ENCODE peak calls at places on chromosomes 12 and 14, in six cellular contexts. J is H9, E is hepatocyte, R is uterus, B is WERI-Rb-1, D is heart left ventricle. Y is an unnamed sample.

GRCh38 chr14:74582910-74583581 is 29.0 kb downstream of the LTBP2 start:
- DNase-seq in J (no peak), E (no peak), R (no peak), B (no peak), D (peak; percentile 50), Y (no peak)

GRCh38 chr12:73486256-73486655 is 1051.4 kb upstream of the ATXN7L3B start:
- DNase-seq in J (no peak), E (no peak), R (no peak), B (no peak), D (no peak), Y (no peak)

GRCh38 chr12:80313184-80313583 is 130.9 kb upstream of the PTPRQ start:
- DNase-seq in J (no peak), E (no peak), R (no peak), B (no peak), D (no peak), Y (no peak)

GRCh38 chr12:23722655-23723054 is 226.8 kb downstream of the SOX5 start:
- DNase-seq in J (no peak), E (no peak), R (no peak), B (no peak), D (no peak), Y (no peak)

GRCh38 chr12:131330106-131330820 is 376.6 kb downstream of the ADGRD1 start:
- DNase-seq in J (no peak), E (no peak), R (no peak), B (no peak), D (no peak), Y (no peak)

GRCh38 chr14:74501691-74502090 is 8.1 kb downstream of the ISCA2 start:
- DNase-seq in J (no peak), E (no peak), R (no peak), B (no peak), D (no peak), Y (no peak)

GRCh38 chr12:47892819-47893218 is 12.0 kb downstream of the VDR start:
- DNase-seq in J (no peak), E (no peak), R (no peak), B (no peak), D (no peak), Y (no peak)

GRCh38 chr14:55936691-55937090 is 181.5 kb upstream of the PELI2 start:
- DNase-seq in J (peak; percentile 46), E (no peak), R (no peak), B (no peak), D (no peak), Y (no peak)

GRCh38 chr12:129772463-129773169 is 131.2 kb downstream of the TMEM132D start:
- DNase-seq in J (peak; percentile 70), E (peak; percentile 35), R (no peak), B (no peak), D (no peak), Y (no peak)

GRCh38 chr12:114512351-114512750 is 106.4 kb upstream of the TBX5 start:
- DNase-seq in J (no peak), E (no peak), R (no peak), B (no peak), D (no peak), Y (no peak)

GRCh38 chr12:101599771-101600486 is 5.2 kb downstream of the MYBPC1 start:
- DNase-seq in J (no peak), E (peak; percentile 30), R (no peak), B (no peak), D (no peak), Y (no peak)

GRCh38 chr12:100375023-100375737 is 18.3 kb downstream of the SLC17A8 start:
- DNase-seq in J (no peak), E (no peak), R (peak; percentile 28), B (no peak), D (peak; percentile 70), Y (no peak)

GRCh38 chr12:66960704-66961690 is 282.1 kb upstream of the GRIP1 start:
- DNase-seq in J (no peak), E (peak; percentile 19), R (no peak), B (no peak), D (no peak), Y (no peak)

GRCh38 chr14:63960926-63961567 is 108.2 kb downstream of the SYNE2 start:
- DNase-seq in J (no peak), E (no peak), R (no peak), B (no peak), D (no peak), Y (no peak)

GRCh38 chr12:24960222-24960855 is 11.4 kb upstream of the BCAT1 start:
- DNase-seq in J (peak; percentile 84), E (peak; percentile 50), R (no peak), B (peak; percentile 49), D (no peak), Y (no peak)

GRCh38 chr12:45303955-45304354 is 88.1 kb downstream of the ANO6 start:
- DNase-seq in J (no peak), E (no peak), R (no peak), B (no peak), D (no peak), Y (no peak)

GRCh38 chr12:1384910-1385309 is 209.5 kb downstream of the FBXL14 start:
- DNase-seq in J (no peak), E (no peak), R (no peak), B (no peak), D (no peak), Y (no peak)

DNA sequence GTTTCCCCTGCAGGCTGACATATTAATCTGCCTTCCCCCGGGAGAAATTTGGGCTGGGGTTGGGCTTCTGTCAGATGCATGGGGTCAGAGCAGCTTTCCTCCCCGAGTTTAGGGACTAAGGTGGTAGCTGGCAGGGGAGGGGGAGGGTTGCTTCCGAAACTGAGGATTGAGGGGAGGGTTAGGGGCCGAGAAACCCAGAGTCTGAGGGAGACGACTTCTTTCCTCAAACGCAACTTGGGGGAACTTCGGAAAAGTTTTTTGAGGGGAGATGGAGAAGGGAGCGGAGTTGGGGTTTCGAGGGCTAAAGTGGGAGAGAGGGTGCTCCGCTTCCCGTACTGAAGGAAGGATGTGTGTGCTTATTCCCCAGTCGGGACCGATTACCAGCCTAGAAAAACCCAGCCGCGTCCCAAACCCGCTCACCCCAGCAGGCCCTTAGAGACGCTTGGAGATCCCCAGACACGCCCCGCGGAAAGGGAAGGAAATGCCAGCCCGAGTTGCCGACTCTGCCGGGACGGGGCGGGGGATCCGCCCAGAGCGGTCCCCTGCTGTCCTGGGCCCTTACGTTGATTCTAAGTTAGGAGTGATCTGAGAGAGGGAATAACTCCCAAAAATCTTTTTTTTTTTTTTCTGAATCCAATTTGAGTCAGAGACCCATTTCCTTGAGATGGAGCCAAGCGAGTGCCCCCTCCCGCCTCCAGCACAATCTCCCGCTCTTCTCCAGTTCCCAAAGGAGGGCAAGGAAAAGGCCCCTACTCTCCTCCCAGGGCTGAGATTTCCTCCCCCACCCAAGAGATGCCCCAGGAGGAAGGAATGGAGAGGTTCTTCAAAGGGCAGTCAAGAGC is 61.9 kb downstream of the SMUG1 start:
- DNase-seq in J (peak; percentile 67), E (peak; percentile 62), R (peak; percentile 54), B (peak; percentile 74), D (peak; percentile 65), Y (no peak)
- H3K27ac ChIP-seq in J (no peak overlapping the region), E (peak overlapping the region; percentile 48), R (peak overlapping the region; percentile 70), B (peak overlapping the region; percentile 63), D (no peak overlapping the region), Y (no peak overlapping the region)

GRCh38 chr14:95895720-95896119 is 19.1 kb downstream of the TUNAR start:
- DNase-seq in J (peak; percentile 82), E (peak; percentile 56), R (no peak), B (peak; percentile 75), D (no peak), Y (no peak)

GRCh38 chr14:95891742-95892141 is 15.1 kb downstream of the TUNAR start:
- DNase-seq in J (no peak), E (no peak), R (no peak), B (no peak), D (no peak), Y (no peak)

GRCh38 chr14:95889236-95889979 is 12.8 kb downstream of the TUNAR start:
- DNase-seq in J (no peak), E (no peak), R (no peak), B (no peak), D (no peak), Y (no peak)

GRCh38 chr14:95896628-95897027 is 20.0 kb downstream of the TUNAR start:
- DNase-seq in J (no peak), E (no peak), R (no peak), B (no peak), D (no peak), Y (no peak)

DNA sequence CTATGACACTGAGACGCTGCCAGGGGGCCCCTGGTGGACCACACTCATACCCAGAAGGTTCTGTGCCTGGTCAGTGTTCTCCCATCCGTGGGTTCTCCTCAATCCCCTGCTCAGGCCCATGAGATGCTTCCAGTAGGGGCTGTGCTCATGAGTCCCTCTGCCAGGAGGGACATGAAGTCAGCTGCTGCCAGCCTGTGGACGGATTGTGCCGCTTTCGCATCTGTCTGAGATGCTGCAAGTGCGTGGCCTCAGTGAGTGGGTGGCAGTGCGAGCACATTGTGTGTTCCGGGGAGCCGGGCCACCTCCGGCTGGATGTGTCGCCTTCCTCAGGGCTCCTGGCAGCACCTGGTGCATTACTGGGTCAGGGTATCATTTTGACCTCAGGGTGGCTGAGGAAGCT is 15.5 kb downstream of the TUNAR start:
- DNase-seq in J (no peak), E (no peak), R (no peak), B (no peak), D (no peak), Y (no peak)
- H3K27ac ChIP-seq in J (no peak overlapping the region), E (no peak overlapping the region), R (no peak overlapping the region), B (no peak overlapping the region), D (no peak overlapping the region), Y (no peak overlapping the region)

GRCh38 chr14:103395245-103395644 is 10.0 kb downstream of the MARK3 start:
- DNase-seq in J (no peak), E (no peak), R (no peak), B (no peak), D (no peak), Y (no peak)

GRCh38 chr14:103401223-103402214 is 16.3 kb downstream of the MARK3 start:
- DNase-seq in J (no peak), E (no peak), R (no peak), B (no peak), D (no peak), Y (no peak)

GRCh38 chr14:103396463-103396862 is 11.2 kb downstream of the MARK3 start:
- DNase-seq in J (no peak), E (no peak), R (no peak), B (no peak), D (no peak), Y (no peak)

GRCh38 chr14:103400537-103400936 is 15.3 kb downstream of the MARK3 start:
- DNase-seq in J (no peak), E (no peak), R (no peak), B (no peak), D (no peak), Y (no peak)

GRCh38 chr14:103398427-103399195 is 13.4 kb downstream of the MARK3 start:
- DNase-seq in J (no peak), E (no peak), R (no peak), B (no peak), D (no peak), Y (no peak)
- H3K27ac ChIP-seq in J (no peak overlapping the region), E (peak overlapping the region; percentile 47), R (peak overlapping the region; percentile 61), B (no peak overlapping the region), D (peak overlapping the region; percentile 45), Y (no peak overlapping the region)

GRCh38 chr14:101982621-101983020 is 18.2 kb downstream of the DYNC1H1 start:
- DNase-seq in J (no peak), E (no peak), R (no peak), B (no peak), D (no peak), Y (no peak)

GRCh38 chr14:101977311-101978071 is 13.1 kb downstream of the DYNC1H1 start:
- DNase-seq in J (no peak), E (no peak), R (no peak), B (no peak), D (no peak), Y (no peak)

GRCh38 chr14:101980251-101980650 is 15.9 kb downstream of the DYNC1H1 start:
- DNase-seq in J (no peak), E (no peak), R (no peak), B (no peak), D (no peak), Y (no peak)

GRCh38 chr14:101980700-101981099 is 16.3 kb downstream of the DYNC1H1 start:
- DNase-seq in J (no peak), E (peak; percentile 73), R (peak; percentile 86), B (no peak), D (peak; percentile 70), Y (no peak)

GRCh38 chr14:101979666-101980065 is 15.3 kb downstream of the DYNC1H1 start:
- DNase-seq in J (no peak), E (no peak), R (no peak), B (no peak), D (no peak), Y (no peak)
- H3K27ac ChIP-seq in J (no peak overlapping the region), E (no peak overlapping the region), R (peak overlapping the region; percentile 93), B (no peak overlapping the region), D (peak overlapping the region; percentile 54), Y (no peak overlapping the region)

Y was measured in effector memory CD4-positive, alpha-beta T cell.